ENCODE peak calls at places on chromosomes 11 and 22, in ten cellular contexts. One of them, this sample, is unnamed.

GRCh38 chr22:45996241-45997076 is 19.5 kb upstream of the WNT7B start:
- DNase-seq in adipocyte: peak
- DNase-seq in kidney epithelial cell: peak
- DNase-seq in sigmoid colon: peak
- DNase-seq in left ventricle myocardium inferior: peak
- DNase-seq in HCT116: no peak
- DNase-seq in cardiac fibroblast: peak
- DNase-seq in spleen: peak
- DNase-seq in Caki2: peak
- DNase-seq in foreskin keratinocyte: no peak
- DNase-seq in this sample: no peak

GRCh38 chr11:16607675-16608644 is 130.5 kb upstream of the C11orf58 start:
- DNase-seq in adipocyte: peak
- DNase-seq in kidney epithelial cell: no peak
- DNase-seq in sigmoid colon: peak
- DNase-seq in left ventricle myocardium inferior: peak
- DNase-seq in HCT116: no peak
- DNase-seq in cardiac fibroblast: peak
- DNase-seq in spleen: peak
- DNase-seq in Caki2: peak
- DNase-seq in foreskin keratinocyte: peak
- DNase-seq in this sample: no peak

GRCh38 chr11:44727114-44727372 is 281 bp downstream of the TSPAN18 start:
- DNase-seq in adipocyte: peak
- DNase-seq in kidney epithelial cell: no peak
- DNase-seq in sigmoid colon: no peak
- DNase-seq in left ventricle myocardium inferior: no peak
- DNase-seq in HCT116: no peak
- DNase-seq in cardiac fibroblast: no peak
- DNase-seq in spleen: peak
- DNase-seq in Caki2: no peak
- DNase-seq in foreskin keratinocyte: no peak
- DNase-seq in this sample: no peak

GRCh38 chr11:66267379-66268209 is 845 bp upstream of the RAB1B start:
- DNase-seq in adipocyte: peak
- DNase-seq in kidney epithelial cell: no peak
- DNase-seq in sigmoid colon: peak
- DNase-seq in left ventricle myocardium inferior: peak
- DNase-seq in HCT116: peak
- DNase-seq in cardiac fibroblast: peak
- DNase-seq in spleen: peak
- DNase-seq in Caki2: peak
- DNase-seq in foreskin keratinocyte: peak
- DNase-seq in this sample: peak

GRCh38 chr11:97110376-97110775 is 720.6 kb downstream of the JRKL start:
- DNase-seq in adipocyte: peak
- DNase-seq in kidney epithelial cell: no peak
- DNase-seq in sigmoid colon: no peak
- DNase-seq in left ventricle myocardium inferior: no peak
- DNase-seq in HCT116: no peak
- DNase-seq in cardiac fibroblast: peak
- DNase-seq in spleen: no peak
- DNase-seq in Caki2: no peak
- DNase-seq in foreskin keratinocyte: no peak
- DNase-seq in this sample: no peak

GRCh38 chr22:43239102-43239875 is 52.4 kb upstream of the TTLL12 start:
- DNase-seq in adipocyte: no peak
- DNase-seq in kidney epithelial cell: no peak
- DNase-seq in sigmoid colon: no peak
- DNase-seq in left ventricle myocardium inferior: peak
- DNase-seq in HCT116: no peak
- DNase-seq in cardiac fibroblast: peak
- DNase-seq in spleen: no peak
- DNase-seq in Caki2: no peak
- DNase-seq in foreskin keratinocyte: no peak
- DNase-seq in this sample: no peak

GRCh38 chr11:86150826-86151187 is 81.9 kb upstream of the PICALM start:
- DNase-seq in adipocyte: no peak
- DNase-seq in kidney epithelial cell: no peak
- DNase-seq in sigmoid colon: no peak
- DNase-seq in left ventricle myocardium inferior: no peak
- DNase-seq in HCT116: no peak
- DNase-seq in cardiac fibroblast: peak
- DNase-seq in spleen: no peak
- DNase-seq in Caki2: no peak
- DNase-seq in foreskin keratinocyte: no peak
- DNase-seq in this sample: no peak

GRCh38 chr11:69150175-69150574 is 5.6 kb upstream of the SMIM38 start:
- DNase-seq in adipocyte: no peak
- DNase-seq in kidney epithelial cell: no peak
- DNase-seq in sigmoid colon: no peak
- DNase-seq in left ventricle myocardium inferior: no peak
- DNase-seq in HCT116: no peak
- DNase-seq in cardiac fibroblast: no peak
- DNase-seq in spleen: no peak
- DNase-seq in Caki2: no peak
- DNase-seq in foreskin keratinocyte: no peak
- DNase-seq in this sample: no peak

GRCh38 chr11:14342906-14343305 is 16.1 kb downstream of the RRAS2 start:
- DNase-seq in adipocyte: peak
- DNase-seq in kidney epithelial cell: no peak
- DNase-seq in sigmoid colon: no peak
- DNase-seq in left ventricle myocardium inferior: no peak
- DNase-seq in HCT116: no peak
- DNase-seq in cardiac fibroblast: peak
- DNase-seq in spleen: no peak
- DNase-seq in Caki2: no peak
- DNase-seq in foreskin keratinocyte: no peak
- DNase-seq in this sample: no peak

GRCh38 chr11:1574256-1575242 is 2.5 kb upstream of the DUSP8 start:
- DNase-seq in adipocyte: peak
- DNase-seq in kidney epithelial cell: no peak
- DNase-seq in sigmoid colon: peak
- DNase-seq in left ventricle myocardium inferior: peak
- DNase-seq in HCT116: no peak
- DNase-seq in cardiac fibroblast: peak
- DNase-seq in spleen: peak
- DNase-seq in Caki2: peak
- DNase-seq in foreskin keratinocyte: no peak
- DNase-seq in this sample: no peak

GRCh38 chr11:71076525-71077304 is 175.7 kb downstream of the SHANK2 start:
- DNase-seq in adipocyte: no peak
- DNase-seq in kidney epithelial cell: no peak
- DNase-seq in sigmoid colon: no peak
- DNase-seq in left ventricle myocardium inferior: no peak
- DNase-seq in HCT116: no peak
- DNase-seq in cardiac fibroblast: no peak
- DNase-seq in spleen: no peak
- DNase-seq in Caki2: no peak
- DNase-seq in foreskin keratinocyte: no peak
- DNase-seq in this sample: no peak

GRCh38 chr11:134267466-134267865 is 8.7 kb upstream of the GLB1L3 start:
- DNase-seq in adipocyte: no peak
- DNase-seq in kidney epithelial cell: no peak
- DNase-seq in sigmoid colon: no peak
- DNase-seq in left ventricle myocardium inferior: no peak
- DNase-seq in HCT116: no peak
- DNase-seq in cardiac fibroblast: no peak
- DNase-seq in spleen: no peak
- DNase-seq in Caki2: no peak
- DNase-seq in foreskin keratinocyte: no peak
- DNase-seq in this sample: no peak

GRCh38 chr11:4636962-4637661 is at the start of gene OR51D1:
- DNase-seq in adipocyte: peak
- DNase-seq in kidney epithelial cell: no peak
- DNase-seq in sigmoid colon: peak
- DNase-seq in left ventricle myocardium inferior: peak
- DNase-seq in HCT116: peak
- DNase-seq in cardiac fibroblast: peak
- DNase-seq in spleen: peak
- DNase-seq in Caki2: peak
- DNase-seq in foreskin keratinocyte: no peak
- DNase-seq in this sample: peak

GRCh38 chr11:443542-444199 is 1.9 kb upstream of the ANO9 start:
- DNase-seq in adipocyte: no peak
- DNase-seq in kidney epithelial cell: no peak
- DNase-seq in sigmoid colon: no peak
- DNase-seq in left ventricle myocardium inferior: no peak
- DNase-seq in HCT116: no peak
- DNase-seq in cardiac fibroblast: peak
- DNase-seq in spleen: no peak
- DNase-seq in Caki2: no peak
- DNase-seq in foreskin keratinocyte: no peak
- DNase-seq in this sample: no peak